ENCODE peak calls at places on chromosomes 2 and 18, in eight cellular contexts. P is transverse colon; X is foreskin fibroblast; G is HL-60; L is AG09309; K is cardiac muscle cell; D is CD8-positive, alpha-beta T cell; I is AG04449. S is an unnamed sample.

GRCh38 chr2:27489118-27489497 is 435 bp downstream of the IFT172 start:
- DNase-seq in P (no peak), X (no peak), G (no peak), L (no peak), K (peak), D (peak), I (no peak), S (no peak)

GRCh38 chr2:28709101-28709500 is 42.5 kb upstream of the PPP1CB start:
- DNase-seq in P (peak), X (no peak), G (no peak), L (no peak), K (no peak), D (no peak), I (no peak), S (no peak)

GRCh38 chr18:62354171-62354570 is 29.1 kb downstream of the TNFRSF11A start:
- DNase-seq in P (no peak), X (no peak), G (no peak), L (no peak), K (no peak), D (no peak), I (no peak), S (no peak)

GRCh38 chr2:40034198-40034597 is 255.1 kb upstream of the THUMPD2 start:
- DNase-seq in P (no peak), X (peak), G (no peak), L (peak), K (peak), D (no peak), I (peak), S (peak)

GRCh38 chr2:236167297-236168109 is 683 bp downstream of the GBX2 start:
- DNase-seq in P (no peak), X (peak), G (no peak), L (no peak), K (peak), D (no peak), I (no peak), S (no peak)

GRCh38 chr2:168705534-168706470 is 96.6 kb upstream of the NOSTRIN start:
- DNase-seq in P (peak), X (peak), G (no peak), L (no peak), K (peak), D (no peak), I (no peak), S (no peak)

GRCh38 chr2:39158351-39158750 is 37.5 kb upstream of the SOS1 start:
- DNase-seq in P (no peak), X (peak), G (no peak), L (no peak), K (peak), D (no peak), I (no peak), S (no peak)

GRCh38 chr2:33421820-33422219 is 54.6 kb upstream of the RASGRP3 start:
- DNase-seq in P (no peak), X (no peak), G (no peak), L (no peak), K (peak), D (no peak), I (no peak), S (no peak)

GRCh38 chr18:6877288-6877687 is 147.8 kb downstream of the ARHGAP28 start:
- DNase-seq in P (no peak), X (no peak), G (no peak), L (no peak), K (no peak), D (no peak), I (no peak), S (no peak)

GRCh38 chr2:222594679-222595078 is 61.2 kb downstream of the FARSB start:
- DNase-seq in P (peak), X (peak), G (no peak), L (no peak), K (peak), D (no peak), I (no peak), S (peak)

GRCh38 chr2:30188292-30188691 is 41.5 kb downstream of the YPEL5 start:
- DNase-seq in P (no peak), X (no peak), G (no peak), L (no peak), K (no peak), D (no peak), I (no peak), S (no peak)

GRCh38 chr2:234754126-234754525 is 197.7 kb upstream of the SH3BP4 start:
- DNase-seq in P (no peak), X (no peak), G (no peak), L (no peak), K (no peak), D (no peak), I (no peak), S (no peak)

GRCh38 chr18:3584266-3584665 is 134.3 kb downstream of the TGIF1 start:
- DNase-seq in P (no peak), X (no peak), G (no peak), L (no peak), K (no peak), D (no peak), I (no peak), S (no peak)

GRCh38 chr2:231463698-231464575 is at the start of gene NCL:
- DNase-seq in P (peak), X (peak), G (peak), L (peak), K (peak), D (peak), I (peak), S (peak)

GRCh38 chr2:49616800-49617199 is 462.5 kb upstream of the FSHR start:
- DNase-seq in P (no peak), X (no peak), G (peak), L (no peak), K (peak), D (no peak), I (no peak), S (no peak)

GRCh38 chr2:134491796-134492441 is 226.9 kb downstream of the TMEM163 start:
- DNase-seq in P (no peak), X (no peak), G (no peak), L (no peak), K (no peak), D (no peak), I (no peak), S (no peak)

GRCh38 chr2:16103614-16104344 is 163.4 kb downstream of the MYCN start:
- DNase-seq in P (no peak), X (no peak), G (no peak), L (no peak), K (no peak), D (no peak), I (no peak), S (no peak)

GRCh38 chr2:142037051-142037450 is 93.8 kb downstream of the LRP1B start:
- DNase-seq in P (no peak), X (peak), G (no peak), L (no peak), K (no peak), D (no peak), I (no peak), S (no peak)

GRCh38 chr2:174431902-174432301 is 36.4 kb downstream of the SCRN3 start:
- DNase-seq in P (no peak), X (no peak), G (no peak), L (no peak), K (no peak), D (no peak), I (no peak), S (no peak)

GRCh38 chr2:110807520-110807919 is 75.1 kb downstream of the ACOXL start:
- DNase-seq in P (no peak), X (peak), G (no peak), L (peak), K (peak), D (no peak), I (no peak), S (peak)

GRCh38 chr2:90069290-90069894 is 1377.9 kb downstream of the RPIA start:
- DNase-seq in P (peak), X (no peak), G (peak), L (no peak), K (peak), D (no peak), I (no peak), S (no peak)

GRCh38 chr18:57621252-57621607 is 406 bp downstream of the NARS1 start:
- DNase-seq in P (no peak), X (no peak), G (no peak), L (no peak), K (peak), D (no peak), I (no peak), S (no peak)

GRCh38 chr2:64538764-64539433 is 14.8 kb downstream of the AFTPH start:
- DNase-seq in P (no peak), X (no peak), G (no peak), L (no peak), K (no peak), D (no peak), I (no peak), S (no peak)

GRCh38 chr2:147689510-147689909 is 155.3 kb upstream of the ACVR2A start:
- DNase-seq in P (no peak), X (no peak), G (peak), L (no peak), K (no peak), D (no peak), I (no peak), S (no peak)

GRCh38 chr2:15127251-15127650 is 433.9 kb downstream of the NBAS start:
- DNase-seq in P (no peak), X (no peak), G (no peak), L (no peak), K (no peak), D (no peak), I (no peak), S (no peak)

GRCh38 chr2:8563814-8564474 is 117.9 kb upstream of the ID2 start:
- DNase-seq in P (peak), X (no peak), G (no peak), L (no peak), K (no peak), D (no peak), I (no peak), S (no peak)

GRCh38 chr2:29786361-29786760 is 135.0 kb downstream of the ALK start:
- DNase-seq in P (no peak), X (no peak), G (no peak), L (no peak), K (no peak), D (no peak), I (no peak), S (no peak)

GRCh38 chr18:67862069-67862468 is 345.5 kb upstream of the DSEL start:
- DNase-seq in P (no peak), X (no peak), G (no peak), L (peak), K (no peak), D (no peak), I (no peak), S (no peak)

GRCh38 chr18:3150274-3150673 is 69.5 kb downstream of the MYOM1 start:
- DNase-seq in P (no peak), X (no peak), G (no peak), L (no peak), K (no peak), D (no peak), I (no peak), S (no peak)

GRCh38 chr2:214782671-214783070 is 26.8 kb downstream of the BARD1 start:
- DNase-seq in P (no peak), X (no peak), G (no peak), L (no peak), K (no peak), D (no peak), I (no peak), S (no peak)

GRCh38 chr2:189545424-189545823 is 35.2 kb downstream of the SLC40A1 start:
- DNase-seq in P (no peak), X (no peak), G (no peak), L (no peak), K (peak), D (no peak), I (no peak), S (no peak)

GRCh38 chr2:36605273-36605672 is 7.3 kb upstream of the FEZ2 start:
- DNase-seq in P (no peak), X (no peak), G (no peak), L (no peak), K (no peak), D (no peak), I (no peak), S (no peak)

GRCh38 chr18:63440219-63440618 is 17.9 kb upstream of the VPS4B start:
- DNase-seq in P (no peak), X (peak), G (no peak), L (no peak), K (no peak), D (no peak), I (no peak), S (peak)

GRCh38 chr18:46173393-46174316 is 69.5 kb downstream of the HAUS1 start:
- DNase-seq in P (peak), X (peak), G (peak), L (peak), K (peak), D (peak), I (peak), S (peak)

GRCh38 chr2:112345030-112346027 is 69.9 kb downstream of the ZC3H6 start:
- DNase-seq in P (no peak), X (no peak), G (no peak), L (no peak), K (no peak), D (no peak), I (no peak), S (no peak)

GRCh38 chr2:190090148-190090547 is 27.6 kb upstream of the MSTN start:
- DNase-seq in P (no peak), X (no peak), G (no peak), L (no peak), K (no peak), D (no peak), I (no peak), S (no peak)

DNA sequence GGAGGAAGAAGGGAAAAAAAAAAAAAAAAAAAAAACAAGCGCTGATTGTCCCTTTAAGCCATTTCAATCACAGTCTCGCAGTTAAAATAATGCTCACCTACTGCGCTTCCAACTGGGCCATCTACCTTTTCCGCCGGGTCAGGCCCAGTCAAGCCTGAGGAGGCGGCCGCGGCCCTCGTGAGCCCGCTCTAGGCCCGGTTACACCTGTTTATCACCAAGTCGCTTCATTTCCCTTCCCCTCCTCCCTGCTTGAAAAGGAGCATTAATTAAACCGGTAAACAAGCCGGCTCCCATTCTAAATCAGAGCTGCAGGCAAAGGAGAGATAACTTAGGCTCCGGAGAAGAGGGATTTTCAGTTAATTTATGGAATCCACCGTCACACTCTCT is 140.2 kb upstream of the SIX3 start:
- DNase-seq in P (no peak), X (no peak), G (no peak), L (no peak), K (no peak), D (no peak), I (no peak), S (no peak)
- H3K4me3 ChIP-seq in P (no peak), X (no peak), G (no peak), L (no peak), K (peak), D (peak), I (no peak), S (no peak)

DNA sequence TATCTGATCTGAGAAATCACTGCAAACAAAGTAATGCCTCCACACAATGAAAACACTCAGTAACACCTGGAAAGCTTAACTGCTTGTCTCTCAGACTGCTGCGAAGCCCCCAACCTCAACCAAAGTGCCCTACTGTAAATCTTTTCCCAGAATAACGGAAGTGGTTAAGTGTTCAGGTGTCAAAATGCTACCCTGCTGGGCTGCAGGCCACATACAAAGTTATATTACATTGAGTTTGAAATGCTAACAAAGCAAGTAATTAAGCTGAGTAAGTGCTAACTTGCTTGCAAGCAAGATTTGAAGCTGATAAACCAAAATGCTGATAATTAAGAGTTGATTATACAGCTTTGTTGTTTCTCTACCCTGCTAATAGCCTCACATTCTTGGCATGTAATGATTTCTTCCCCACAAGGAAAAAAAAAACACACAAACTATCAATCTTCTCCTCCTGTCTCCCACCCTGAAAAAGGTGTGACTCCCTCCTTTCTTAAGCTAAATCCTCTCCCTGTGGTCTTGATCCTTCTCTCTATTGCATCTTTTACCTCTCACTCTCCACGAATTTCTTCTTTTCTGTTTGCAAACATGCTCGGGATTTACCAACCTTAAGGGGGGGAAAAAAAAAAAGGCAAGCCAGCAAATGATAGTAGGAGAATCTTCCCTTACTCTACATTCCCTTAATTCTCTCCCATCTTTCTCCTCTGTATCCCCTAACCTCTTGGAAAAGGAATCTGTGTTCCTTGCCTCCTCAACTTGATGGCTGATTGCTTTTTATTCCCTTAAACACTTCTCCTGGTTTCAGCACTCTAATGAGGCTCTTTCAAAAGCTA is 266.8 kb upstream of the SIX3 start:
- DNase-seq in P (no peak), X (no peak), G (no peak), L (no peak), K (no peak), D (no peak), I (no peak), S (no peak)
- H3K4me3 ChIP-seq in P (no peak), X (no peak), G (no peak), L (no peak), K (no peak), D (no peak), I (no peak), S (no peak)

DNA sequence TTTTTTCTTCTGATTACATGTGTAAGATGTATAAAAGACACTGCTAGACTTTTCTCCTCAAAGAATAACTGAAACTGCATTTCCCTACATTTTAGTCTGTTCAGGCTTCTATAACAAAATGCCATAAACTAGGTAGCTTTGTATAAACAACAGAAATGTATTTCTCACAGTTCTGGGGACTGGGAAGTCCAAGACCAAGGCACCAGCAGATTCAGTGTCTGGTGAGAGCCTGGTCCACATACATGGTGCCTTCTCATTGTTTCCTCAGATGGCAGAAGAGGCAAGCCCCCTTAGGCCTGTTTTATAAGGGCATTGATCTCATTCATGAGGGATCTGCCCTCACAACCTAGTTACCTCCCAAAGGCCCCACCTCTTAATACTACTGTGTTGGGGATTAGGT is 71.5 kb downstream of the MAPRE2 start:
- DNase-seq in P (no peak), X (no peak), G (no peak), L (no peak), K (no peak), D (no peak), I (no peak), S (no peak)
- H3K4me3 ChIP-seq in P (no peak), X (no peak), G (no peak), L (no peak), K (no peak), D (no peak), I (no peak), S (no peak)

GRCh38 chr2:178496049-178496448 is 15.8 kb downstream of the PLEKHA3 start:
- DNase-seq in P (no peak), X (no peak), G (no peak), L (no peak), K (no peak), D (no peak), I (no peak), S (no peak)

GRCh38 chr2:178498137-178498536 is 17.9 kb downstream of the PLEKHA3 start:
- DNase-seq in P (no peak), X (no peak), G (no peak), L (no peak), K (no peak), D (no peak), I (no peak), S (no peak)

GRCh38 chr2:178502751-178503150 is 22.5 kb downstream of the PLEKHA3 start:
- DNase-seq in P (no peak), X (no peak), G (no peak), L (no peak), K (no peak), D (no peak), I (no peak), S (no peak)

GRCh38 chr2:178499640-178500039 is 19.4 kb downstream of the PLEKHA3 start:
- DNase-seq in P (no peak), X (no peak), G (no peak), L (no peak), K (no peak), D (no peak), I (no peak), S (no peak)
- H3K4me3 ChIP-seq in P (no peak), X (no peak), G (no peak), L (no peak), K (no peak), D (no peak), I (no peak), S (no peak)

S was measured in skeletal muscle cell.